ENCODE peak calls at places on chromosome 22, in ten cellular contexts. M is colonic mucosa, A is endothelial cell, L is fibroblast of mammary gland, X is Panc1, S is body of pancreas, T is adrenal gland, Y is cardiac fibroblast, N is neural crest cell, Q is AG04450. E is an unnamed sample.

GRCh38 chr22:37661160-37661924 is 2.8 kb downstream of the PDXP start:
- DNase-seq in M (no peak), A (no peak), L (peak; percentile 76), X (no peak), S (no peak), T (no peak), Y (peak; percentile 70), N (no peak), Q (peak; percentile 59), E (no peak)

GRCh38 chr22:38049812-38050619 is 7.2 kb upstream of the PICK1 start:
- DNase-seq in M (no peak), A (no peak), L (no peak), X (no peak), S (no peak), T (no peak), Y (no peak), N (peak; percentile 43), Q (no peak), E (no peak)

GRCh38 chr22:23088199-23088604 is 17.9 kb downstream of the GNAZ start:
- DNase-seq in M (no peak), A (no peak), L (no peak), X (no peak), S (no peak), T (peak; percentile 55), Y (no peak), N (no peak), Q (no peak), E (no peak)

GRCh38 chr22:30863161-30863833 is 105.3 kb downstream of the MORC2 start:
- DNase-seq in M (no peak), A (no peak), L (peak; percentile 16), X (no peak), S (no peak), T (peak; percentile 26), Y (no peak), N (peak; percentile 0), Q (no peak), E (no peak)

GRCh38 chr22:43014062-43014875 is 680 bp downstream of the PACSIN2 start:
- DNase-seq in M (peak; percentile 69), A (peak; percentile 50), L (peak; percentile 30), X (no peak), S (peak; percentile 54), T (no peak), Y (peak; percentile 35), N (peak; percentile 24), Q (no peak), E (peak; percentile 54)

GRCh38 chr22:32839776-32840571 is 38.5 kb downstream of the TIMP3 start:
- DNase-seq in M (no peak), A (peak; percentile 22), L (no peak), X (no peak), S (no peak), T (peak; percentile 78), Y (peak; percentile 50), N (no peak), Q (no peak), E (no peak)

GRCh38 chr22:22248878-22249277 is 4.3 kb downstream of the VPREB1 start:
- DNase-seq in M (no peak), A (no peak), L (no peak), X (no peak), S (no peak), T (no peak), Y (no peak), N (no peak), Q (no peak), E (no peak)

GRCh38 chr22:38706101-38706884 is 549 bp downstream of the GTPBP1 start:
- DNase-seq in M (peak; percentile 63), A (peak; percentile 52), L (peak; percentile 29), X (no peak), S (peak; percentile 48), T (peak; percentile 66), Y (peak; percentile 53), N (peak; percentile 5), Q (no peak), E (peak; percentile 51)

GRCh38 chr22:43449205-43449830 is 37.5 kb downstream of the MPPED1 start:
- DNase-seq in M (no peak), A (no peak), L (no peak), X (no peak), S (no peak), T (no peak), Y (no peak), N (no peak), Q (no peak), E (no peak)

GRCh38 chr22:28419916-28420315 is 259.7 kb downstream of the TTC28 start:
- DNase-seq in M (no peak), A (no peak), L (no peak), X (no peak), S (no peak), T (no peak), Y (no peak), N (no peak), Q (no peak), E (no peak)
- TF ChIP-seq CTCF in M (no peak), A (no peak), L (no peak), X (no peak), S (no peak), T (no peak), Y (no peak), N (no peak), Q (no peak), E (no peak)

GRCh38 chr22:49648053-49648452 is 179.6 kb downstream of the BRD1 start:
- DNase-seq in M (no peak), A (no peak), L (no peak), X (no peak), S (no peak), T (no peak), Y (no peak), N (no peak), Q (no peak), E (no peak)
- TF ChIP-seq CTCF in M (no peak), A (no peak), L (no peak), X (no peak), S (no peak), T (no peak), Y (no peak), N (no peak), Q (no peak), E (no peak)

DNA sequence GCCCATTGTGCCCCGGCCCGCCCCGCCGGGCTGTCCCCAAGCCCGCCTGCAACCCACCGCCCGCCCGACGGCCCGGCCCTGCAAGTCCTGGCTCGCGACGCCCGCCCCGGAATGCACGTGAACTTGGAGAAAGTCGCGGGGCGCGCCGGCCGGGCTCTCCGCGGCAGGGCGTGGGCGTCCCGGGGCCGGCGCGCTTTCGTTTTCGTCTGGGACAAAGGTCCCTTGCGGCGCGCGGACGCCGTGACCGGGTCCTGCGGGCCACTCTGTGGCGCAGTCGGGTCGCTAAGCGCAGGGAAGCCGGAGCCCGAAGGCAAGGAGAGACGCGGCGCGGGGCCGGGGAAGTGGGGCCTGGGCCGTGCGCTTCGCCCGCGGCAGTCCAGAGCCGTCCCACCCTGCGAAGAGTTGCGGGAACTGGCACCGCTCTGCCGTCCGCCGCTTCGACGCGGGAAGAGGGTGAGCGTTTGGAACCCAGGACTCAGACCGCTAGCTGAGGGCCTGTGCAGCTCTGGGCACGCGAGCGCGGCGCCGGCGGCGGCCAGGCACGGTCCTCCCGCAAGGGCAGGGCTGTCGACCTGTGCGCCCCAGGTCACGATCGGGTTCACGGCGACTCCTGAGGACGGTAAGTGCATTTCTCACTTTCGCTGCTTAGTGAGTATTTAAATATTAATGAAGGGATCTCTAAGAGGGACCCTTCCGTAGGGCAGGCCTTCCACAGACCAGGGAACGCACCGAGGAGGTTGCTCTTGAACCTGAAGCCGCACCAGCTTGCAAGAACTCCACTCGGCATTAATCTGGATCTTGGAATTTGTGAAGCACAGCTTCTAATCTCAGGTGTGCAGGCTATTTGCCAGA is 78.1 kb upstream of the PPARA start:
- DNase-seq in M (peak; percentile 73), A (no peak), L (peak; percentile 42), X (no peak), S (peak; percentile 68), T (peak; percentile 74), Y (peak; percentile 67), N (no peak), Q (no peak), E (peak; percentile 36)
- TF ChIP-seq CTCF in M (no peak), A (no peak), L (no peak), X (no peak), S (no peak), T (no peak), Y (no peak), N (no peak), Q (no peak), E (no peak)

GRCh38 chr22:19811811-19812771 is 42.6 kb downstream of the GNB1L start:
- DNase-seq in M (peak; percentile 13), A (peak; percentile 2), L (no peak), X (no peak), S (no peak), T (peak; percentile 15), Y (no peak), N (no peak), Q (no peak), E (no peak)
- TF ChIP-seq CTCF in M (no peak), A (no peak), L (no peak), X (no peak), S (no peak), T (no peak), Y (no peak), N (no peak), Q (no peak), E (no peak)

DNA sequence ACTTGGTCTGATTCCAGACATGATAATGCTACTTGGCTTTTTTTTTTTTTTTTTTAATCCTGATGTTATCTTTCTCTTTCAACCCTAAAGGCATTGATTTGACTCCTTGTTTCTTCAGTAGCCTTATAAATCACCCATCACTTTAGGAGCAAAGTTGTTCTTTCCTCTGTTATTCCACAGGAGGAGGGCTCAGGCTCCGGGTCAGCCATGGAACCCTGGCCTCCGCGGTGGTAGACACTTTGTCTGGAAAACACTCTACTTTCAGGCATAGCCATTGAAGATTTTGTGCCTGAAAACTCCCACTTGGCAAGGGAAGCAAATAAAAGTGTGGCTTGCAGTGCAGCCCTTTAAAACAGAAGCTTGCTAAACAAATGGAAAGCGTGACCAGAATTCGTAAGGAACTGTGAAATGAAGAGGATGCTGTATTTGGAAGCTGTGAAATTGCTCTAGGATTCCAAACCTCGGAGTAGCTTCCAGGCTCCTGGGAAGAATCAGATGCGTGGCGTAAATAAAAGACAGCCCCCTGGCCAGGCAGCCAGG is 44.9 kb downstream of the ARHGAP8 start:
- DNase-seq in M (no peak), A (no peak), L (no peak), X (no peak), S (no peak), T (no peak), Y (no peak), N (no peak), Q (no peak), E (no peak)
- TF ChIP-seq CTCF in M (no peak), A (no peak), L (no peak), X (no peak), S (no peak), T (no peak), Y (no peak), N (no peak), Q (no peak), E (no peak)